ENCODE peak calls at places on chromosomes 7 and 10, in ten cellular contexts. G is hepatocyte; F is activated CD8-positive, alpha-beta memory T cell treated with anti-CD3 and anti-CD28 coated beads for 24 hours; K is mesenchymal stem cell; V is GM23338; X is GM19239; I is kidney epithelial cell; Q is lower lobe of right lung; L is COR-L47; N is HFFc6. H is an unnamed sample.
A peak's percentile ranks its signal among the peaks of the same experiment; 100 is the strongest.

GRCh38 chr10:43461950-43462349 is 25.0 kb downstream of the ZNF487 start:
- DNase-seq in G (peak; percentile 92), F (no peak), K (peak; percentile 84), V (peak; percentile 94), X (peak; percentile 58), I (peak; percentile 44), Q (no peak), L (peak; percentile 53), N (peak; percentile 74), H (peak; percentile 58)

GRCh38 chr10:88927291-88927690 is 25.3 kb downstream of the ACTA2 start:
- DNase-seq in G (no peak), F (no peak), K (no peak), V (no peak), X (no peak), I (no peak), Q (no peak), L (no peak), N (no peak), H (no peak)

GRCh38 chr7:25025218-25025671 is 45.3 kb upstream of the OSBPL3 start:
- DNase-seq in G (peak; percentile 72), F (no peak), K (peak; percentile 80), V (no peak), X (no peak), I (peak; percentile 84), Q (no peak), L (no peak), N (peak; percentile 86), H (peak; percentile 82)

GRCh38 chr10:103480521-103480920 is 1.5 kb upstream of the CALHM3 start:
- DNase-seq in G (no peak), F (no peak), K (no peak), V (no peak), X (no peak), I (no peak), Q (no peak), L (no peak), N (peak; percentile 44), H (no peak)

GRCh38 chr10:4191894-4192293 is 406.9 kb upstream of the KLF6 start:
- DNase-seq in G (no peak), F (no peak), K (no peak), V (no peak), X (no peak), I (no peak), Q (no peak), L (no peak), N (no peak), H (no peak)

GRCh38 chr7:36037121-36037662 is 115.9 kb upstream of the EEPD1 start:
- DNase-seq in G (peak; percentile 83), F (no peak), K (peak; percentile 75), V (peak; percentile 13), X (no peak), I (peak; percentile 76), Q (no peak), L (peak; percentile 77), N (peak; percentile 99), H (peak; percentile 91)

GRCh38 chr7:12490105-12490688 is 80.3 kb upstream of the SCIN start:
- DNase-seq in G (peak; percentile 44), F (no peak), K (peak; percentile 38), V (peak; percentile 74), X (no peak), I (no peak), Q (no peak), L (peak; percentile 66), N (peak; percentile 7), H (no peak)

GRCh38 chr10:114526497-114527238 is 122.4 kb upstream of the AFAP1L2 start:
- DNase-seq in G (peak; percentile 88), F (peak; percentile 90), K (peak; percentile 82), V (peak; percentile 96), X (peak; percentile 82), I (no peak), Q (peak; percentile 77), L (peak; percentile 74), N (no peak), H (peak; percentile 82)

GRCh38 chr10:122143238-122143841 is 127.8 kb upstream of the BTBD16 start:
- DNase-seq in G (no peak), F (no peak), K (no peak), V (peak; percentile 34), X (no peak), I (no peak), Q (no peak), L (no peak), N (no peak), H (no peak)